ENCODE peak calls at places on chromosome 15, in six cellular contexts. One of them, this sample, is unnamed.

GRCh38 chr15:42035362-42035761 is 14.5 kb upstream of the PLA2G4E start:
- DNase-seq in GM23338: peak
- DNase-seq in spleen: no peak
- DNase-seq in CD8-positive, alpha-beta T cell: no peak
- DNase-seq in heart left ventricle: no peak
- DNase-seq in tibial nerve: no peak
- DNase-seq in this sample: no peak

GRCh38 chr15:74489518-74490338 is 28.8 kb upstream of the UBL7 start:
- DNase-seq in GM23338: peak
- DNase-seq in spleen: peak
- DNase-seq in CD8-positive, alpha-beta T cell: peak
- DNase-seq in heart left ventricle: no peak
- DNase-seq in tibial nerve: peak
- DNase-seq in this sample: no peak

GRCh38 chr15:101025896-101026631 is 106.9 kb downstream of the LRRK1 start:
- DNase-seq in GM23338: no peak
- DNase-seq in spleen: peak
- DNase-seq in CD8-positive, alpha-beta T cell: no peak
- DNase-seq in heart left ventricle: no peak
- DNase-seq in tibial nerve: no peak
- DNase-seq in this sample: no peak

GRCh38 chr15:43881944-43882343 is 55.1 kb downstream of the WDR76 start:
- DNase-seq in GM23338: peak
- DNase-seq in spleen: no peak
- DNase-seq in CD8-positive, alpha-beta T cell: no peak
- DNase-seq in heart left ventricle: no peak
- DNase-seq in tibial nerve: no peak
- DNase-seq in this sample: no peak

GRCh38 chr15:80846416-80846815 is 67.2 kb downstream of the CEMIP start:
- DNase-seq in GM23338: peak
- DNase-seq in spleen: no peak
- DNase-seq in CD8-positive, alpha-beta T cell: no peak
- DNase-seq in heart left ventricle: no peak
- DNase-seq in tibial nerve: no peak
- DNase-seq in this sample: no peak

GRCh38 chr15:75714195-75714594 is 1.5 kb upstream of the CSPG4 start:
- DNase-seq in GM23338: no peak
- DNase-seq in spleen: no peak
- DNase-seq in CD8-positive, alpha-beta T cell: no peak
- DNase-seq in heart left ventricle: no peak
- DNase-seq in tibial nerve: no peak
- DNase-seq in this sample: no peak

GRCh38 chr15:74716647-74717046 is 8.7 kb downstream of the CYP1A1 start:
- DNase-seq in GM23338: no peak
- DNase-seq in spleen: no peak
- DNase-seq in CD8-positive, alpha-beta T cell: no peak
- DNase-seq in heart left ventricle: no peak
- DNase-seq in tibial nerve: no peak
- DNase-seq in this sample: no peak

GRCh38 chr15:51093865-51094605 is 671 bp downstream of the TNFAIP8L3 start:
- DNase-seq in GM23338: peak
- DNase-seq in spleen: peak
- DNase-seq in CD8-positive, alpha-beta T cell: no peak
- DNase-seq in heart left ventricle: peak
- DNase-seq in tibial nerve: no peak
- DNase-seq in this sample: no peak

GRCh38 chr15:70947369-70948335 is 55.0 kb downstream of the LRRC49 start:
- DNase-seq in GM23338: no peak
- DNase-seq in spleen: no peak
- DNase-seq in CD8-positive, alpha-beta T cell: no peak
- DNase-seq in heart left ventricle: no peak
- DNase-seq in tibial nerve: no peak
- DNase-seq in this sample: no peak

GRCh38 chr15:86139828-86140227 is 60.2 kb downstream of the AGBL1 start:
- DNase-seq in GM23338: peak
- DNase-seq in spleen: no peak
- DNase-seq in CD8-positive, alpha-beta T cell: no peak
- DNase-seq in heart left ventricle: no peak
- DNase-seq in tibial nerve: no peak
- DNase-seq in this sample: no peak

GRCh38 chr15:70792171-70792573 is 28.8 kb upstream of the UACA start:
- DNase-seq in GM23338: no peak
- DNase-seq in spleen: no peak
- DNase-seq in CD8-positive, alpha-beta T cell: no peak
- DNase-seq in heart left ventricle: no peak
- DNase-seq in tibial nerve: no peak
- DNase-seq in this sample: peak

GRCh38 chr15:69265347-69265955 is 33.3 kb upstream of the PAQR5 start:
- DNase-seq in GM23338: peak
- DNase-seq in spleen: no peak
- DNase-seq in CD8-positive, alpha-beta T cell: no peak
- DNase-seq in heart left ventricle: no peak
- DNase-seq in tibial nerve: peak
- DNase-seq in this sample: no peak

GRCh38 chr15:85555875-85556617 is 175.6 kb downstream of the AKAP13 start:
- DNase-seq in GM23338: no peak
- DNase-seq in spleen: no peak
- DNase-seq in CD8-positive, alpha-beta T cell: no peak
- DNase-seq in heart left ventricle: no peak
- DNase-seq in tibial nerve: no peak
- DNase-seq in this sample: no peak

GRCh38 chr15:65344214-65344908 is 33.4 kb downstream of the IGDCC3 start:
- DNase-seq in GM23338: no peak
- DNase-seq in spleen: peak
- DNase-seq in CD8-positive, alpha-beta T cell: no peak
- DNase-seq in heart left ventricle: no peak
- DNase-seq in tibial nerve: no peak
- DNase-seq in this sample: no peak

GRCh38 chr15:53559364-53560253 is 199.9 kb downstream of the WDR72 start:
- DNase-seq in GM23338: no peak
- DNase-seq in spleen: no peak
- DNase-seq in CD8-positive, alpha-beta T cell: no peak
- DNase-seq in heart left ventricle: no peak
- DNase-seq in tibial nerve: no peak
- DNase-seq in this sample: no peak

GRCh38 chr15:99176757-99177156 is 71.9 kb downstream of the SYNM start:
- DNase-seq in GM23338: no peak
- DNase-seq in spleen: no peak
- DNase-seq in CD8-positive, alpha-beta T cell: no peak
- DNase-seq in heart left ventricle: no peak
- DNase-seq in tibial nerve: no peak
- DNase-seq in this sample: no peak

GRCh38 chr15:62240121-62240520 is 75.0 kb upstream of the C2CD4B start:
- DNase-seq in GM23338: no peak
- DNase-seq in spleen: no peak
- DNase-seq in CD8-positive, alpha-beta T cell: no peak
- DNase-seq in heart left ventricle: no peak
- DNase-seq in tibial nerve: no peak
- DNase-seq in this sample: no peak

GRCh38 chr15:77696006-77696631 is 63.4 kb upstream of the LINGO1 start:
- DNase-seq in GM23338: no peak
- DNase-seq in spleen: no peak
- DNase-seq in CD8-positive, alpha-beta T cell: no peak
- DNase-seq in heart left ventricle: no peak
- DNase-seq in tibial nerve: no peak
- DNase-seq in this sample: no peak

GRCh38 chr15:66105286-66105984 is 148.1 kb downstream of the MEGF11 start:
- DNase-seq in GM23338: no peak
- DNase-seq in spleen: no peak
- DNase-seq in CD8-positive, alpha-beta T cell: no peak
- DNase-seq in heart left ventricle: no peak
- DNase-seq in tibial nerve: no peak
- DNase-seq in this sample: no peak

GRCh38 chr15:31459011-31459748 is 132.5 kb downstream of the KLF13 start:
- DNase-seq in GM23338: no peak
- DNase-seq in spleen: no peak
- DNase-seq in CD8-positive, alpha-beta T cell: no peak
- DNase-seq in heart left ventricle: no peak
- DNase-seq in tibial nerve: no peak
- DNase-seq in this sample: no peak

GRCh38 chr15:67660874-67661606 is 118.5 kb downstream of the MAP2K5 start:
- DNase-seq in GM23338: no peak
- DNase-seq in spleen: no peak
- DNase-seq in CD8-positive, alpha-beta T cell: no peak
- DNase-seq in heart left ventricle: no peak
- DNase-seq in tibial nerve: no peak
- DNase-seq in this sample: no peak

GRCh38 chr15:29711531-29711930 is 110.7 kb downstream of the TJP1 start:
- DNase-seq in GM23338: no peak
- DNase-seq in spleen: no peak
- DNase-seq in CD8-positive, alpha-beta T cell: no peak
- DNase-seq in heart left ventricle: no peak
- DNase-seq in tibial nerve: no peak
- DNase-seq in this sample: no peak

GRCh38 chr15:29704950-29705597 is 117.2 kb downstream of the TJP1 start:
- DNase-seq in GM23338: no peak
- DNase-seq in spleen: no peak
- DNase-seq in CD8-positive, alpha-beta T cell: no peak
- DNase-seq in heart left ventricle: no peak
- DNase-seq in tibial nerve: no peak
- DNase-seq in this sample: no peak

GRCh38 chr15:29712149-29712885 is 110.0 kb downstream of the TJP1 start:
- DNase-seq in GM23338: no peak
- DNase-seq in spleen: no peak
- DNase-seq in CD8-positive, alpha-beta T cell: no peak
- DNase-seq in heart left ventricle: no peak
- DNase-seq in tibial nerve: no peak
- DNase-seq in this sample: no peak

GRCh38 chr15:29713784-29714183 is 108.5 kb downstream of the TJP1 start:
- DNase-seq in GM23338: no peak
- DNase-seq in spleen: no peak
- DNase-seq in CD8-positive, alpha-beta T cell: no peak
- DNase-seq in heart left ventricle: no peak
- DNase-seq in tibial nerve: no peak
- DNase-seq in this sample: no peak

DNA sequence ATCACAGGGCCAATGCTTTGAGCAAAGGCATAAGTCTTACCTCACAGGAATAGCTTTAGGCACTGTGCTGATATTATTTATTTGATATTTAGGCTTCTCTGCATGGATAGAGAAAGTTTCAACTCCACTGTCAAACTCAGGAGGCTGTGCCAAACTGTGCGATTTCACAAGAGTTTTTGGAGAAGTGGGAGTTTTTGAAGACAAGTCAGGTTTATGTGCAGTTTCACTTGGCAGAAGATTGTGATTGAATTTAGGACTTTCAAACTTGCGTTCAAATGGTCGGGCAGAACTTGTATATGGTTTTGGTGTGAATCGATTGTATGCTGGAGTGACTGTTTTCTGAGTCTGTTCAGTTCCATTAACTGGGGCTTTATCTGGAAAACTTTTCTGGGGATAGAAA is 113.7 kb downstream of the TJP1 start:
- DNase-seq in GM23338: no peak
- DNase-seq in spleen: no peak
- DNase-seq in CD8-positive, alpha-beta T cell: no peak
- DNase-seq in heart left ventricle: no peak
- DNase-seq in tibial nerve: no peak
- DNase-seq in this sample: no peak
- H3K4me3 ChIP-seq in GM23338: no peak
- H3K4me3 ChIP-seq in spleen: no peak
- H3K4me3 ChIP-seq in CD8-positive, alpha-beta T cell: no peak
- H3K4me3 ChIP-seq in heart left ventricle: no peak
- H3K4me3 ChIP-seq in tibial nerve: no peak
- H3K4me3 ChIP-seq in this sample: no peak

GRCh38 chr15:82832601-82833209 is 23.3 kb downstream of the WHAMM start:
- DNase-seq in GM23338: no peak
- DNase-seq in spleen: no peak
- DNase-seq in CD8-positive, alpha-beta T cell: no peak
- DNase-seq in heart left ventricle: no peak
- DNase-seq in tibial nerve: peak
- DNase-seq in this sample: peak
- H3K4me3 ChIP-seq in GM23338: no peak
- H3K4me3 ChIP-seq in spleen: no peak
- H3K4me3 ChIP-seq in CD8-positive, alpha-beta T cell: no peak
- H3K4me3 ChIP-seq in heart left ventricle: no peak
- H3K4me3 ChIP-seq in tibial nerve: no peak
- H3K4me3 ChIP-seq in this sample: no peak

GRCh38 chr15:88705769-88706165 is 67.0 kb downstream of the ISG20 start:
- DNase-seq in GM23338: no peak
- DNase-seq in spleen: no peak
- DNase-seq in CD8-positive, alpha-beta T cell: no peak
- DNase-seq in heart left ventricle: no peak
- DNase-seq in tibial nerve: no peak
- DNase-seq in this sample: no peak

GRCh38 chr15:88707766-88708165 is 69.0 kb downstream of the ISG20 start:
- DNase-seq in GM23338: no peak
- DNase-seq in spleen: no peak
- DNase-seq in CD8-positive, alpha-beta T cell: no peak
- DNase-seq in heart left ventricle: no peak
- DNase-seq in tibial nerve: no peak
- DNase-seq in this sample: no peak

GRCh38 chr15:88703533-88703932 is 64.7 kb downstream of the ISG20 start:
- DNase-seq in GM23338: no peak
- DNase-seq in spleen: no peak
- DNase-seq in CD8-positive, alpha-beta T cell: no peak
- DNase-seq in heart left ventricle: no peak
- DNase-seq in tibial nerve: no peak
- DNase-seq in this sample: no peak

GRCh38 chr15:88702983-88703382 is 64.2 kb downstream of the ISG20 start:
- DNase-seq in GM23338: no peak
- DNase-seq in spleen: no peak
- DNase-seq in CD8-positive, alpha-beta T cell: no peak
- DNase-seq in heart left ventricle: no peak
- DNase-seq in tibial nerve: no peak
- DNase-seq in this sample: no peak

GRCh38 chr15:88704791-88705768 is 66.3 kb downstream of the ISG20 start:
- DNase-seq in GM23338: peak
- DNase-seq in spleen: no peak
- DNase-seq in CD8-positive, alpha-beta T cell: no peak
- DNase-seq in heart left ventricle: no peak
- DNase-seq in tibial nerve: peak
- DNase-seq in this sample: no peak
- H3K4me3 ChIP-seq in GM23338: peak
- H3K4me3 ChIP-seq in spleen: peak
- H3K4me3 ChIP-seq in CD8-positive, alpha-beta T cell: peak
- H3K4me3 ChIP-seq in heart left ventricle: peak
- H3K4me3 ChIP-seq in tibial nerve: peak
- H3K4me3 ChIP-seq in this sample: peak

DNA sequence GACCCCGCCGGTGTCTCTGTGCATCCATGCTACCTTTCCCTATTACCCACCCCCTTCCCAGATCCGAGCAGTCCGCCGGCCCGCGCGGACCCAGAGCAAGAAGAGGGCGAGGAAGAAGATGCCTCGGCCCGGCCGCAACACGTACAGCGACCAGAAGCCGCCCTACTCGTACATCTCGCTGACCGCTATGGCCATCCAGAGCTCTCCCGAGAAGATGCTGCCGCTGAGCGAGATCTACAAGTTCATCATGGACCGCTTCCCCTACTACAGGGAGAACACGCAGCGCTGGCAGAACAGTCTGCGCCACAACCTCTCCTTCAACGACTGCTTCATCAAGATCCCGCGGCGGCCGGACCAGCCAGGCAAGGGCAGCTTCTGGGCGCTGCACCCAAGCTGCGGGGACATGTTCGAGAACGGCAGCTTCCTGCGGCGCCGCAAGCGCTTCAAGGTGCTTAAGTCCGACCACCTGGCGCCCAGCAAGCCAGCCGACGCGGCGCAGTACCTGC is 788 bp downstream of the FOXB1 start:
- DNase-seq in GM23338: peak
- DNase-seq in spleen: no peak
- DNase-seq in CD8-positive, alpha-beta T cell: no peak
- DNase-seq in heart left ventricle: no peak
- DNase-seq in tibial nerve: no peak
- DNase-seq in this sample: no peak
- H3K4me3 ChIP-seq in GM23338: peak
- H3K4me3 ChIP-seq in spleen: peak
- H3K4me3 ChIP-seq in CD8-positive, alpha-beta T cell: peak
- H3K4me3 ChIP-seq in heart left ventricle: peak
- H3K4me3 ChIP-seq in tibial nerve: peak
- H3K4me3 ChIP-seq in this sample: peak